ENCODE peak calls at places on chromosomes 12 and 14, in eight cellular contexts. D is left ventricle myocardium inferior; Q is right lobe of liver; O is fibroblast of pulmonary artery; P is activated T-helper 1 cell treated with Interleukin-2 at 50 U/mL for 16 hours; E is GM12878; W is stimulated activated CD8-positive, alpha-beta memory T cell treated with anti-CD3 and anti-CD28 coated beads, Interleukin-12 subunit alpha, Interleukin-12 subunit beta, amount 100 ng/mL, for 4 hours; M is T1000. V is an unnamed sample.

GRCh38 chr14:105475916-105476845 is 1.6 kb downstream of the CRIP2 start:
- DNase-seq in Q (peak), O (peak), E (no peak), M (no peak), P (no peak), D (peak), W (no peak), V (no peak)

GRCh38 chr14:75188520-75189267 is 12.3 kb upstream of the TMED10 start:
- DNase-seq in W (no peak), M (no peak), O (no peak), E (peak), P (no peak), D (no peak), Q (no peak), V (no peak)

GRCh38 chr14:99476864-99477263 is 3.8 kb downstream of the SETD3 start:
- DNase-seq in W (no peak), P (no peak), O (peak), Q (no peak), E (no peak), M (no peak), D (no peak), V (no peak)

GRCh38 chr14:41343857-41344256 is 262.8 kb upstream of the LRFN5 start:
- DNase-seq in E (no peak), M (no peak), W (no peak), Q (no peak), O (no peak), P (no peak), D (no peak), V (no peak)

GRCh38 chr12:7107181-7108041 is 1.6 kb downstream of the C1RL start:
- DNase-seq in O (peak), M (no peak), E (no peak), W (no peak), Q (no peak), P (no peak), D (no peak), V (no peak)

GRCh38 chr12:109188108-109188712 is 71.8 kb downstream of the ACACB start:
- DNase-seq in O (no peak), M (no peak), D (no peak), P (no peak), E (no peak), Q (no peak), W (no peak), V (no peak)

GRCh38 chr12:120659151-120659525 is 18.7 kb downstream of the CABP1 start:
- DNase-seq in D (no peak), W (no peak), P (no peak), O (no peak), Q (peak), E (no peak), M (no peak), V (no peak)

GRCh38 chr14:36582011-36582873 is at the start of gene NKX2-8:
- DNase-seq in E (no peak), D (no peak), O (no peak), M (no peak), W (no peak), Q (no peak), P (no peak), V (no peak)

GRCh38 chr12:6896846-6897435 is 7.7 kb upstream of the LRRC23 start:
- DNase-seq in E (no peak), P (no peak), D (no peak), M (no peak), O (no peak), Q (no peak), W (no peak), V (no peak)